ENCODE peak calls at places on chromosomes 6 and 20, in eight cellular contexts. Z is lower lobe of right lung; V is esophagus squamous epithelium; U is brain microvascular endothelial cell; R is tibial nerve; H is osteoblast; E is CD4-positive, alpha-beta T cell; X is mammary epithelial cell. P is an unnamed sample.

GRCh38 chr6:78966542-78966941 is 99.2 kb downstream of the IRAK1BP1 start:
- DNase-seq in H (peak; percentile 36), R (no peak), X (no peak), U (no peak), Z (no peak), V (no peak), E (no peak), P (no peak)

GRCh38 chr20:5349448-5349847 is 32.7 kb upstream of the PROKR2 start:
- DNase-seq in E (no peak), H (no peak), R (no peak), X (peak; percentile 48), V (no peak), U (peak; percentile 20), Z (no peak), P (no peak)

GRCh38 chr6:4371207-4371921 is 236.0 kb upstream of the ECI2 start:
- DNase-seq in X (no peak), V (no peak), U (peak; percentile 87), E (no peak), Z (no peak), R (no peak), H (peak; percentile 89), P (no peak)

GRCh38 chr6:89492025-89492640 is 59.2 kb downstream of the ANKRD6 start:
- DNase-seq in R (no peak), X (no peak), E (no peak), U (no peak), Z (no peak), V (no peak), H (no peak), P (no peak)

GRCh38 chr6:17492350-17492749 is 99.0 kb downstream of the CAP2 start:
- DNase-seq in X (no peak), H (no peak), U (no peak), R (no peak), Z (no peak), E (no peak), V (no peak), P (no peak)

GRCh38 chr6:36129889-36130671 is at the start of gene MAPK13:
- DNase-seq in E (no peak), Z (peak; percentile 71), X (no peak), V (no peak), R (no peak), U (no peak), H (peak; percentile 92), P (no peak)

GRCh38 chr20:24862606-24863005 is 86.5 kb upstream of the CST7 start:
- DNase-seq in H (no peak), Z (no peak), U (no peak), R (no peak), V (no peak), X (no peak), E (no peak), P (no peak)

GRCh38 chr20:57664476-57664875 is 44.2 kb upstream of the ZBP1 start:
- DNase-seq in R (no peak), H (no peak), E (no peak), V (no peak), Z (peak; percentile 42), U (no peak), X (no peak), P (no peak)

GRCh38 chr20:46998497-46999190 is 104.0 kb downstream of the EYA2 start:
- DNase-seq in H (no peak), E (no peak), X (no peak), Z (no peak), R (no peak), V (no peak), U (no peak), P (no peak)

GRCh38 chr6:78598966-78599365 is 268.4 kb upstream of the IRAK1BP1 start:
- DNase-seq in U (peak; percentile 91), R (no peak), Z (no peak), H (peak; percentile 71), E (no peak), X (peak; percentile 98), V (no peak), P (no peak)

GRCh38 chr20:31602430-31602778 is 2.7 kb upstream of the ID1 start:
- DNase-seq in Z (no peak), X (no peak), E (no peak), U (no peak), R (no peak), H (peak; percentile 58), V (no peak), P (no peak)

GRCh38 chr6:36399970-36400369 is 12.5 kb upstream of the ETV7 start:
- DNase-seq in H (no peak), U (no peak), Z (no peak), X (no peak), R (no peak), V (no peak), E (no peak), P (no peak)

GRCh38 chr20:50191065-50191565 is 485 bp downstream of the CEBPB start:
- DNase-seq in U (peak; percentile 34), E (peak; percentile 67), V (no peak), H (peak; percentile 86), X (peak; percentile 56), R (peak; percentile 40), Z (peak; percentile 86), P (no peak)

GRCh38 chr6:97141756-97142155 is 141.3 kb downstream of the MMS22L start:
- DNase-seq in H (no peak), V (no peak), U (no peak), E (no peak), X (no peak), R (no peak), Z (no peak), P (no peak)

GRCh38 chr20:47150403-47151152 is 205.9 kb downstream of the ZMYND8 start:
- DNase-seq in V (no peak), X (peak; percentile 54), U (peak; percentile 77), Z (peak; percentile 72), H (peak; percentile 88), E (no peak), R (peak; percentile 53), P (no peak)

GRCh38 chr6:151376440-151376839 is 14.9 kb downstream of the ZBTB2 start:
- DNase-seq in H (no peak), R (no peak), Z (no peak), E (no peak), V (no peak), U (no peak), X (no peak), P (no peak)
- H3K27ac ChIP-seq in H (no peak overlapping the region), R (no peak overlapping the region), Z (no peak overlapping the region), E (no peak overlapping the region), V (no peak overlapping the region), U (no peak overlapping the region), X (no peak overlapping the region), P (no peak overlapping the region)

GRCh38 chr6:29014729-29015608 is 9.9 kb upstream of the ZNF311 start:
- DNase-seq in R (no peak), Z (no peak), E (no peak), X (peak; percentile 26), U (no peak), H (peak; percentile 18), V (no peak), P (no peak)
- TF ChIP-seq CTCF in R (no peak), Z (no peak), E (no peak), X (no peak), U (peak; percentile 54), H (no peak), V (no peak), P (no peak)

GRCh38 chr6:159037746-159038290 is 7.0 kb downstream of the TAGAP start:
- DNase-seq in E (no peak), Z (no peak), V (no peak), X (peak; percentile 17), H (no peak), U (no peak), R (no peak), P (no peak)

GRCh38 chr6:159041181-159041580 is 3.6 kb downstream of the TAGAP start:
- DNase-seq in V (no peak), X (no peak), H (no peak), U (no peak), R (no peak), E (no peak), Z (no peak), P (no peak)

GRCh38 chr6:159036673-159037072 is 8.1 kb downstream of the TAGAP start:
- DNase-seq in U (no peak), Z (no peak), E (no peak), X (no peak), H (peak; percentile 45), V (no peak), R (no peak), P (no peak)

GRCh38 chr6:159039885-159040258 is 4.9 kb downstream of the TAGAP start:
- DNase-seq in Z (no peak), E (no peak), X (no peak), V (no peak), U (no peak), R (no peak), H (no peak), P (no peak)

DNA sequence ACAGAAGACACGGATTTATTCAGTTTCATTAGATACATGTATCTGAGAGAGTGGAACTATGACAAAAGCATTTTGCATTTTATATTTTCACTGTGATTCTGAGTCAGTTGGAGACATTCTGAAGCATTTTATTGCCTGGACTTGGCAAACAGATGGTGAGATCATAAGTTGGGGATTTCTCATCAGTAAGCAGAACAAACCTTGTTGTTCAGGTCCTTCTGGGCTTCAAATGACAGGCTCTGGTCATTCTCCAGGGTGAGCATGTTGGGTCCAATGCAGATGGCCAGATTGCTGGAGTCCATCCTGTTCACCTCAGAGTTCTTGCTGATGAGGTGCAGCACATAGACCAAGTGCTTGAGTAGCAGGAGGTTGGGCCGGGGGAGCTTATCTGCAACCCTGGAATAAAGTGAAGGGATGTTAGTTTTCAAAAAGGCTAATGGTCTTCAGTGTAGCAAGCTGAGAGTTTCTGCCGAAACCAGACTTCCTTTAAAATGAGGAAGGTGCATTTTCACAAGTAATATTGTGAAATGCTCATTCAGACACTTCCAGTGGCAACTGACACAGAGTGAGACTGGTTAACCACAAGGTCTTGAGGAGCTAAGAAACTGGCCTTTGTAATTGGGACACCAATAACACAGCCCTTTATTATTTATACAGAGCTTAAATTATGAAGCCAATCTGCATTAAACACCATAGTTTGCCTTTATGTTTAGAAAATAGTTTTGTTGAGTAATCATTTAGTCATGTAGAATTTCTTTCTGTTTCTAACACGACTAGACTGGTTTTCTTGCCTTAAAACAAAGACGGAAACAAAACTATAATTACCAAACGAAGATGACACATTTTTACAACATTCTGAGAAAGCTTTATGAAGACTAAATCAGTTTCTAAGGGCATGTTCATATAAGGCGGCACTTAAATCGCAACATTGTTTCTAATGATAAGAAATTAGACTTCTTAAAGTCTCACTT is 5.6 kb downstream of the TAGAP start:
- DNase-seq in E (no peak), R (no peak), X (peak; percentile 94), V (no peak), U (no peak), H (peak; percentile 86), Z (no peak), P (no peak)
- H3K27ac ChIP-seq in E (peak overlapping the region; percentile 81), R (no peak overlapping the region), X (peak overlapping the region; percentile 90), V (peak overlapping the region; percentile 69), U (no peak overlapping the region), H (no peak overlapping the region), Z (peak overlapping the region; percentile 76), P (no peak overlapping the region)

GRCh38 chr6:66555082-66555481 is 848.1 kb upstream of the EYS start:
- DNase-seq in X (no peak), H (no peak), E (no peak), R (no peak), V (no peak), U (no peak), Z (no peak), P (no peak)

GRCh38 chr6:66561479-66561878 is 854.5 kb upstream of the EYS start:
- DNase-seq in H (no peak), V (no peak), U (no peak), R (no peak), Z (no peak), X (no peak), E (no peak), P (no peak)

GRCh38 chr6:66556936-66557335 is 849.9 kb upstream of the EYS start:
- DNase-seq in R (no peak), X (no peak), Z (no peak), H (no peak), U (no peak), E (no peak), V (no peak), P (no peak)

GRCh38 chr6:66558189-66558588 is 851.2 kb upstream of the EYS start:
- DNase-seq in U (no peak), V (no peak), R (no peak), X (no peak), Z (no peak), H (no peak), E (no peak), P (no peak)
- TF ChIP-seq CTCF in U (peak; percentile 31), V (no peak), R (no peak), X (no peak), Z (no peak), H (no peak), E (no peak), P (no peak)

P was measured in dorsolateral prefrontal cortex.